ENCODE peak calls at places on chromosomes 13 and 19, in six cellular contexts. One of them, this sample, is unnamed.

GRCh38 chr13:73337511-73337910 is 278.7 kb downstream of the KLF5 start:
- DNase-seq in SK-N-MC: no peak
- DNase-seq in mammary epithelial cell: peak; percentile 39
- DNase-seq in A549: no peak
- DNase-seq in CD4-positive, alpha-beta T cell: no peak
- DNase-seq in right lobe of liver: no peak
- DNase-seq in this sample: no peak

GRCh38 chr13:113605461-113605860 is 20.9 kb downstream of the TFDP1 start:
- DNase-seq in CD4-positive, alpha-beta T cell: no peak
- DNase-seq in SK-N-MC: no peak
- DNase-seq in right lobe of liver: no peak
- DNase-seq in mammary epithelial cell: no peak
- DNase-seq in A549: no peak
- DNase-seq in this sample: no peak

GRCh38 chr13:76025392-76025791 is 389.3 kb downstream of the LMO7 start:
- DNase-seq in A549: no peak
- DNase-seq in CD4-positive, alpha-beta T cell: no peak
- DNase-seq in right lobe of liver: no peak
- DNase-seq in mammary epithelial cell: no peak
- DNase-seq in SK-N-MC: no peak
- DNase-seq in this sample: no peak

GRCh38 chr19:5973376-5973775 is 4.6 kb downstream of the RANBP3 start:
- DNase-seq in A549: no peak
- DNase-seq in SK-N-MC: no peak
- DNase-seq in mammary epithelial cell: no peak
- DNase-seq in right lobe of liver: no peak
- DNase-seq in CD4-positive, alpha-beta T cell: no peak
- DNase-seq in this sample: no peak

GRCh38 chr19:56670961-56671612 is 470 bp downstream of the ZNF835 start:
- DNase-seq in A549: no peak
- DNase-seq in right lobe of liver: no peak
- DNase-seq in mammary epithelial cell: no peak
- DNase-seq in CD4-positive, alpha-beta T cell: no peak
- DNase-seq in SK-N-MC: no peak
- DNase-seq in this sample: no peak

GRCh38 chr13:101520672-101521071 is 68.2 kb downstream of the ITGBL1 start:
- DNase-seq in SK-N-MC: no peak
- DNase-seq in A549: no peak
- DNase-seq in mammary epithelial cell: peak; percentile 69
- DNase-seq in CD4-positive, alpha-beta T cell: no peak
- DNase-seq in right lobe of liver: no peak
- DNase-seq in this sample: no peak

GRCh38 chr19:35755550-35756371 is 1.1 kb downstream of the HSPB6 start:
- DNase-seq in CD4-positive, alpha-beta T cell: peak; percentile 48
- DNase-seq in SK-N-MC: no peak
- DNase-seq in mammary epithelial cell: no peak
- DNase-seq in right lobe of liver: peak; percentile 69
- DNase-seq in A549: no peak
- DNase-seq in this sample: no peak

GRCh38 chr13:110232146-110232545 is 74.8 kb downstream of the COL4A1 start:
- DNase-seq in SK-N-MC: no peak
- DNase-seq in CD4-positive, alpha-beta T cell: no peak
- DNase-seq in mammary epithelial cell: no peak
- DNase-seq in right lobe of liver: no peak
- DNase-seq in A549: no peak
- DNase-seq in this sample: no peak

GRCh38 chr19:19691683-19692082 is 23.0 kb downstream of the ZNF101 start:
- DNase-seq in CD4-positive, alpha-beta T cell: no peak
- DNase-seq in A549: no peak
- DNase-seq in SK-N-MC: no peak
- DNase-seq in mammary epithelial cell: no peak
- DNase-seq in right lobe of liver: no peak
- DNase-seq in this sample: no peak

GRCh38 chr13:30375436-30375835 is 46.9 kb upstream of the UBE2L5 start:
- DNase-seq in right lobe of liver: no peak
- DNase-seq in A549: no peak
- DNase-seq in SK-N-MC: no peak
- DNase-seq in mammary epithelial cell: no peak
- DNase-seq in CD4-positive, alpha-beta T cell: no peak
- DNase-seq in this sample: no peak

GRCh38 chr13:20408181-20408580 is 117.5 kb downstream of the CRYL1 start:
- DNase-seq in CD4-positive, alpha-beta T cell: no peak
- DNase-seq in SK-N-MC: no peak
- DNase-seq in right lobe of liver: no peak
- DNase-seq in A549: no peak
- DNase-seq in mammary epithelial cell: no peak
- DNase-seq in this sample: no peak

GRCh38 chr13:99617474-99618255 is 116.4 kb downstream of the TM9SF2 start:
- DNase-seq in A549: peak; percentile 67
- DNase-seq in SK-N-MC: peak; percentile 44
- DNase-seq in CD4-positive, alpha-beta T cell: no peak
- DNase-seq in mammary epithelial cell: no peak
- DNase-seq in right lobe of liver: peak; percentile 70
- DNase-seq in this sample: no peak

GRCh38 chr19:27777242-27777641 is 1435.7 kb downstream of the UQCRFS1 start:
- DNase-seq in SK-N-MC: no peak
- DNase-seq in A549: no peak
- DNase-seq in right lobe of liver: no peak
- DNase-seq in mammary epithelial cell: no peak
- DNase-seq in CD4-positive, alpha-beta T cell: no peak
- DNase-seq in this sample: no peak

GRCh38 chr19:27775395-27775794 is 1437.6 kb downstream of the UQCRFS1 start:
- DNase-seq in right lobe of liver: no peak
- DNase-seq in SK-N-MC: no peak
- DNase-seq in CD4-positive, alpha-beta T cell: no peak
- DNase-seq in mammary epithelial cell: no peak
- DNase-seq in A549: peak; percentile 58
- DNase-seq in this sample: no peak

GRCh38 chr19:27776020-27776419 is 1436.9 kb downstream of the UQCRFS1 start:
- DNase-seq in SK-N-MC: no peak
- DNase-seq in right lobe of liver: no peak
- DNase-seq in CD4-positive, alpha-beta T cell: no peak
- DNase-seq in mammary epithelial cell: peak; percentile 19
- DNase-seq in A549: peak; percentile 84
- DNase-seq in this sample: no peak

GRCh38 chr19:27777726-27778125 is 1435.2 kb downstream of the UQCRFS1 start:
- DNase-seq in mammary epithelial cell: no peak
- DNase-seq in right lobe of liver: no peak
- DNase-seq in CD4-positive, alpha-beta T cell: no peak
- DNase-seq in A549: peak; percentile 52
- DNase-seq in SK-N-MC: no peak
- DNase-seq in this sample: no peak

GRCh38 chr19:27776524-27776923 is 1436.4 kb downstream of the UQCRFS1 start:
- DNase-seq in right lobe of liver: no peak
- DNase-seq in mammary epithelial cell: no peak
- DNase-seq in SK-N-MC: no peak
- DNase-seq in CD4-positive, alpha-beta T cell: no peak
- DNase-seq in A549: no peak
- DNase-seq in this sample: no peak
- H3K9me3 ChIP-seq in right lobe of liver: no peaks in the 10 kb centered on the region
- H3K9me3 ChIP-seq in mammary epithelial cell: peaks cover 11% of the 10 kb centered on the region
- H3K9me3 ChIP-seq in SK-N-MC: no peaks in the 10 kb centered on the region
- H3K9me3 ChIP-seq in CD4-positive, alpha-beta T cell: peaks cover 57% of the 10 kb centered on the region
- H3K9me3 ChIP-seq in A549: peaks cover 94% of the 10 kb centered on the region
- H3K9me3 ChIP-seq in this sample: peaks cover 20% of the 10 kb centered on the region

DNA sequence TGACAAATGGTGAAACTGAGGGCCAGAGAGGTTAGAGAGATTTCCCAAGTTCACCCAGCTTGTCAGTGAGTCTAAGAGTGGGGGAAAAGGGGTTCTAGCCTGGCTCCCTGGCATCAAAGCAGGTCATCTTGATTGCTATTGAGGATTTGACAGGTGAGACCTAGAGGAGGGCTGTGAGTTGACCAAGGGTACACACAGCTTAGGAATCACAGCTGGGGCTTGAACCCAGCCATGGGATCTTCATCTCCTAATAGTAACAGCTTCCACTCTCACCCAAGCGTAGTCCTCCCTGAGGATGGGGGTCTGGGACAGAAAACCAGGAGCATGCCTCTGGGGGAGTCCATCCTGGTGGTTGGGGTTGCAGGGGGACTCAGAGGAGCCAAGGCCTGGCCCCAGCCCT is 6.8 kb downstream of the CYP4F8 start:
- DNase-seq in right lobe of liver: no peak
- DNase-seq in A549: no peak
- DNase-seq in mammary epithelial cell: no peak
- DNase-seq in SK-N-MC: no peak
- DNase-seq in CD4-positive, alpha-beta T cell: no peak
- DNase-seq in this sample: no peak
- H3K9me3 ChIP-seq in right lobe of liver: no peaks in the 10 kb centered on the region
- H3K9me3 ChIP-seq in A549: no peaks in the 10 kb centered on the region
- H3K9me3 ChIP-seq in mammary epithelial cell: no peaks in the 10 kb centered on the region
- H3K9me3 ChIP-seq in SK-N-MC: no peaks in the 10 kb centered on the region
- H3K9me3 ChIP-seq in CD4-positive, alpha-beta T cell: no peaks in the 10 kb centered on the region
- H3K9me3 ChIP-seq in this sample: no peaks in the 10 kb centered on the region

GRCh38 chr19:57947419-57948134 is at the start of gene ZNF256:
- DNase-seq in A549: peak; percentile 93
- DNase-seq in mammary epithelial cell: peak; percentile 94
- DNase-seq in CD4-positive, alpha-beta T cell: peak; percentile 87
- DNase-seq in SK-N-MC: peak; percentile 74
- DNase-seq in right lobe of liver: peak; percentile 95
- DNase-seq in this sample: peak; percentile 86

GRCh38 chr19:57949702-57950101 is 2.2 kb upstream of the ZNF256 start:
- DNase-seq in right lobe of liver: no peak
- DNase-seq in A549: no peak
- DNase-seq in CD4-positive, alpha-beta T cell: no peak
- DNase-seq in SK-N-MC: no peak
- DNase-seq in mammary epithelial cell: no peak
- DNase-seq in this sample: no peak

GRCh38 chr19:57949296-57949695 is 1.8 kb upstream of the ZNF256 start:
- DNase-seq in SK-N-MC: no peak
- DNase-seq in right lobe of liver: no peak
- DNase-seq in A549: no peak
- DNase-seq in CD4-positive, alpha-beta T cell: no peak
- DNase-seq in mammary epithelial cell: no peak
- DNase-seq in this sample: no peak

GRCh38 chr19:57946316-57946715 is 1.2 kb downstream of the ZNF256 start:
- DNase-seq in A549: no peak
- DNase-seq in right lobe of liver: no peak
- DNase-seq in mammary epithelial cell: no peak
- DNase-seq in SK-N-MC: no peak
- DNase-seq in CD4-positive, alpha-beta T cell: no peak
- DNase-seq in this sample: no peak

DNA sequence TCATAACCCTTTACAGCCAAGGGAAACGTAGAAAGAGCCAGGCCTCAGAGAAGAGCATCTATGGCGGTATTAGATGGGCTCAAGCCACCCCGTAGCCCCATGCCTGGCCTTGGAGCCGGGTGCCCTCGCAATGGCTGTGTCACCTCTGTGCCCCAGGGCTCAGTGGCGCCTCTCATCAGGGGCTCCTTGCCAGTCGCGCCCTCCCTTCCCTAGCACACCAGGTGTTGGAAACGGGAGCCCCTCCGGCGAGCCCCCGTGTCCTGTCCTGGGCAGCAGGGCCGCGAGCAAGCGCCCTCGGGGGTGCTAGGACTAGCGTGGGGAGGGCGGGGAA is 453 bp downstream of the ZNF256 start:
- DNase-seq in CD4-positive, alpha-beta T cell: no peak
- DNase-seq in right lobe of liver: no peak
- DNase-seq in mammary epithelial cell: peak; percentile 5
- DNase-seq in A549: no peak
- DNase-seq in SK-N-MC: no peak
- DNase-seq in this sample: peak; percentile 5
- H3K9me3 ChIP-seq in CD4-positive, alpha-beta T cell: peaks cover 46% of the 10 kb centered on the region
- H3K9me3 ChIP-seq in right lobe of liver: no peaks in the 10 kb centered on the region
- H3K9me3 ChIP-seq in mammary epithelial cell: peaks cover 30% of the 10 kb centered on the region
- H3K9me3 ChIP-seq in A549: peaks cover 98% of the 10 kb centered on the region
- H3K9me3 ChIP-seq in SK-N-MC: peaks cover 16% of the 10 kb centered on the region
- H3K9me3 ChIP-seq in this sample: peaks cover 63% of the 10 kb centered on the region

DNA sequence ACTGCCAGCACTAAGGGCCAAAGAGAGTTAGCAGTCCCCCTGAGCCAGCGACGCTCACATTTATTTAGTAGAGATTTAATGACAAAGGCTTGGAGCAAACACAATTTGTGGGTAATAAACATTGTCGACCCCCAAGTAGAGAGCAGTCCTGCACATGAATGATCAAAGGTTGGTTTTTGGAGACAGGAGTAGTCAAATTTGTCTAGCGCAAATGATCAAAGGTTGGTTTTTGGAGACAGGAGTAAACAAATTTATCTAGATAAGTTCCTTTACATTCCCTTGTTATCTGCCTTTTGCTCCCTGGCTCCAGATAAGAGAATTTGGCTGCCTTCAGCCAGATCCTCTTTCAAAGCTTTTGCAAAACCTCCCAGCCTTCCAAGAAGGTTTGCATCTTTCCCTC is 26.9 kb downstream of the METTL21C start:
- DNase-seq in A549: no peak
- DNase-seq in SK-N-MC: no peak
- DNase-seq in CD4-positive, alpha-beta T cell: no peak
- DNase-seq in mammary epithelial cell: no peak
- DNase-seq in right lobe of liver: no peak
- DNase-seq in this sample: no peak
- H3K9me3 ChIP-seq in A549: no peaks in the 10 kb centered on the region
- H3K9me3 ChIP-seq in SK-N-MC: peaks cover 5% of the 10 kb centered on the region
- H3K9me3 ChIP-seq in CD4-positive, alpha-beta T cell: peaks cover 7% of the 10 kb centered on the region
- H3K9me3 ChIP-seq in mammary epithelial cell: no peaks in the 10 kb centered on the region
- H3K9me3 ChIP-seq in right lobe of liver: no peaks in the 10 kb centered on the region
- H3K9me3 ChIP-seq in this sample: peaks cover 7% of the 10 kb centered on the region

GRCh38 chr19:47542030-47542475 is 27.2 kb upstream of the NAPA start:
- DNase-seq in SK-N-MC: no peak
- DNase-seq in A549: no peak
- DNase-seq in right lobe of liver: no peak
- DNase-seq in mammary epithelial cell: no peak
- DNase-seq in CD4-positive, alpha-beta T cell: no peak
- DNase-seq in this sample: no peak
- H3K9me3 ChIP-seq in SK-N-MC: no peaks in the 10 kb centered on the region
- H3K9me3 ChIP-seq in A549: no peaks in the 10 kb centered on the region
- H3K9me3 ChIP-seq in right lobe of liver: no peaks in the 10 kb centered on the region
- H3K9me3 ChIP-seq in mammary epithelial cell: no peaks in the 10 kb centered on the region
- H3K9me3 ChIP-seq in CD4-positive, alpha-beta T cell: no peaks in the 10 kb centered on the region
- H3K9me3 ChIP-seq in this sample: no peaks in the 10 kb centered on the region

GRCh38 chr19:51965583-51965982 is 21.1 kb downstream of the ZNF350 start:
- DNase-seq in mammary epithelial cell: no peak
- DNase-seq in right lobe of liver: no peak
- DNase-seq in SK-N-MC: no peak
- DNase-seq in A549: no peak
- DNase-seq in CD4-positive, alpha-beta T cell: no peak
- DNase-seq in this sample: no peak
- H3K9me3 ChIP-seq in mammary epithelial cell: peaks cover 31% of the 10 kb centered on the region
- H3K9me3 ChIP-seq in right lobe of liver: no peaks in the 10 kb centered on the region
- H3K9me3 ChIP-seq in SK-N-MC: peaks cover 6% of the 10 kb centered on the region
- H3K9me3 ChIP-seq in A549: peaks cover 99% of the 10 kb centered on the region
- H3K9me3 ChIP-seq in CD4-positive, alpha-beta T cell: peaks cover 99% of the 10 kb centered on the region
- H3K9me3 ChIP-seq in this sample: peaks cover 59% of the 10 kb centered on the region

GRCh38 chr13:57970404-57970803 is 338.9 kb downstream of the PCDH17 start:
- DNase-seq in right lobe of liver: no peak
- DNase-seq in mammary epithelial cell: no peak
- DNase-seq in A549: no peak
- DNase-seq in CD4-positive, alpha-beta T cell: no peak
- DNase-seq in SK-N-MC: no peak
- DNase-seq in this sample: no peak

GRCh38 chr13:57969961-57970360 is 338.4 kb downstream of the PCDH17 start:
- DNase-seq in A549: no peak
- DNase-seq in CD4-positive, alpha-beta T cell: no peak
- DNase-seq in right lobe of liver: no peak
- DNase-seq in mammary epithelial cell: no peak
- DNase-seq in SK-N-MC: no peak
- DNase-seq in this sample: no peak
- H3K9me3 ChIP-seq in A549: no peaks in the 10 kb centered on the region
- H3K9me3 ChIP-seq in CD4-positive, alpha-beta T cell: no peaks in the 10 kb centered on the region
- H3K9me3 ChIP-seq in right lobe of liver: no peaks in the 10 kb centered on the region
- H3K9me3 ChIP-seq in mammary epithelial cell: peaks cover 6% of the 10 kb centered on the region
- H3K9me3 ChIP-seq in SK-N-MC: no peaks in the 10 kb centered on the region
- H3K9me3 ChIP-seq in this sample: no peaks in the 10 kb centered on the region

GRCh38 chr19:50044922-50045321 is 19.1 kb downstream of the ZNF473 start:
- DNase-seq in SK-N-MC: no peak
- DNase-seq in A549: no peak
- DNase-seq in CD4-positive, alpha-beta T cell: no peak
- DNase-seq in mammary epithelial cell: no peak
- DNase-seq in right lobe of liver: no peak
- DNase-seq in this sample: no peak
- H3K9me3 ChIP-seq in SK-N-MC: peaks cover 46% of the 10 kb centered on the region
- H3K9me3 ChIP-seq in A549: peaks cover 100% of the 10 kb centered on the region
- H3K9me3 ChIP-seq in CD4-positive, alpha-beta T cell: peaks cover 23% of the 10 kb centered on the region
- H3K9me3 ChIP-seq in mammary epithelial cell: peaks cover 71% of the 10 kb centered on the region
- H3K9me3 ChIP-seq in right lobe of liver: no peaks in the 10 kb centered on the region
- H3K9me3 ChIP-seq in this sample: peaks cover 82% of the 10 kb centered on the region